ENCODE peak calls at places on chromosomes 5 and 9, in nine cellular contexts. One of them, this sample, is unnamed.
A peak's percentile ranks its signal among the peaks of the same experiment; 100 is the strongest.

GRCh38 chr5:157457391-157457790 is 2.6 kb upstream of the NIPAL4 start:
- DNase-seq in testis: no peak
- DNase-seq in GM12891: no peak
- DNase-seq in IMR-90: no peak
- DNase-seq in spleen: no peak
- DNase-seq in transverse colon: no peak
- DNase-seq in heart left ventricle: no peak
- DNase-seq in HCT116: no peak
- DNase-seq in tibial nerve: no peak
- DNase-seq in this sample: no peak

GRCh38 chr5:142000709-142001484 is 11.9 kb downstream of the GNPDA1 start:
- DNase-seq in testis: peak; percentile 51
- DNase-seq in GM12891: no peak
- DNase-seq in IMR-90: no peak
- DNase-seq in spleen: no peak
- DNase-seq in transverse colon: no peak
- DNase-seq in heart left ventricle: no peak
- DNase-seq in HCT116: no peak
- DNase-seq in tibial nerve: no peak
- DNase-seq in this sample: no peak

GRCh38 chr5:167861134-167861930 is 430.1 kb upstream of the WWC1 start:
- DNase-seq in testis: peak; percentile 26
- DNase-seq in GM12891: no peak
- DNase-seq in IMR-90: no peak
- DNase-seq in spleen: no peak
- DNase-seq in transverse colon: no peak
- DNase-seq in heart left ventricle: peak; percentile 18
- DNase-seq in HCT116: no peak
- DNase-seq in tibial nerve: no peak
- DNase-seq in this sample: no peak

GRCh38 chr5:125037020-125037419 is 290.6 kb upstream of the ZNF608 start:
- DNase-seq in testis: no peak
- DNase-seq in GM12891: no peak
- DNase-seq in IMR-90: no peak
- DNase-seq in spleen: no peak
- DNase-seq in transverse colon: no peak
- DNase-seq in heart left ventricle: no peak
- DNase-seq in HCT116: no peak
- DNase-seq in tibial nerve: no peak
- DNase-seq in this sample: no peak

GRCh38 chr9:126507318-126508109 is 106.2 kb upstream of the LMX1B start:
- DNase-seq in testis: no peak
- DNase-seq in GM12891: no peak
- DNase-seq in IMR-90: no peak
- DNase-seq in spleen: peak; percentile 63
- DNase-seq in transverse colon: no peak
- DNase-seq in heart left ventricle: no peak
- DNase-seq in HCT116: no peak
- DNase-seq in tibial nerve: no peak
- DNase-seq in this sample: no peak

GRCh38 chr5:62896121-62896893 is 317.7 kb downstream of the LRRC70 start:
- DNase-seq in testis: no peak
- DNase-seq in GM12891: no peak
- DNase-seq in IMR-90: no peak
- DNase-seq in spleen: peak; percentile 45
- DNase-seq in transverse colon: no peak
- DNase-seq in heart left ventricle: no peak
- DNase-seq in HCT116: no peak
- DNase-seq in tibial nerve: no peak
- DNase-seq in this sample: no peak

GRCh38 chr5:7576023-7576715 is 180.2 kb downstream of the ADCY2 start:
- DNase-seq in testis: no peak
- DNase-seq in GM12891: no peak
- DNase-seq in IMR-90: no peak
- DNase-seq in spleen: no peak
- DNase-seq in transverse colon: peak; percentile 13
- DNase-seq in heart left ventricle: no peak
- DNase-seq in HCT116: no peak
- DNase-seq in tibial nerve: no peak
- DNase-seq in this sample: no peak

GRCh38 chr5:19902316-19902934 is 85.6 kb downstream of the CDH18 start:
- DNase-seq in testis: no peak
- DNase-seq in GM12891: no peak
- DNase-seq in IMR-90: no peak
- DNase-seq in spleen: no peak
- DNase-seq in transverse colon: no peak
- DNase-seq in heart left ventricle: no peak
- DNase-seq in HCT116: no peak
- DNase-seq in tibial nerve: no peak
- DNase-seq in this sample: no peak

GRCh38 chr9:96383165-96383939 is at the start of gene SLC35D2:
- DNase-seq in testis: peak; percentile 64
- DNase-seq in GM12891: peak; percentile 36
- DNase-seq in IMR-90: peak; percentile 32
- DNase-seq in spleen: peak; percentile 87
- DNase-seq in transverse colon: peak; percentile 87
- DNase-seq in heart left ventricle: peak; percentile 75
- DNase-seq in HCT116: no peak
- DNase-seq in tibial nerve: peak; percentile 40
- DNase-seq in this sample: peak; percentile 88

GRCh38 chr5:95334900-95335538 is 50.1 kb upstream of the MCTP1 start:
- DNase-seq in testis: no peak
- DNase-seq in GM12891: no peak
- DNase-seq in IMR-90: no peak
- DNase-seq in spleen: no peak
- DNase-seq in transverse colon: no peak
- DNase-seq in heart left ventricle: no peak
- DNase-seq in HCT116: no peak
- DNase-seq in tibial nerve: no peak
- DNase-seq in this sample: no peak

GRCh38 chr9:8382266-8382665 is 582.7 kb upstream of the DMAC1 start:
- DNase-seq in testis: no peak
- DNase-seq in GM12891: no peak
- DNase-seq in IMR-90: no peak
- DNase-seq in spleen: no peak
- DNase-seq in transverse colon: no peak
- DNase-seq in heart left ventricle: no peak
- DNase-seq in HCT116: no peak
- DNase-seq in tibial nerve: no peak
- DNase-seq in this sample: no peak

GRCh38 chr9:95511232-95511951 is 5.4 kb downstream of the PTCH1 start:
- DNase-seq in testis: peak; percentile 81
- DNase-seq in GM12891: no peak
- DNase-seq in IMR-90: peak; percentile 70
- DNase-seq in spleen: peak; percentile 90
- DNase-seq in transverse colon: peak; percentile 67
- DNase-seq in heart left ventricle: peak; percentile 69
- DNase-seq in HCT116: no peak
- DNase-seq in tibial nerve: peak; percentile 47
- DNase-seq in this sample: peak; percentile 94

GRCh38 chr9:132546148-132547051 is 36.0 kb upstream of the BARHL1 start:
- DNase-seq in testis: peak; percentile 37
- DNase-seq in GM12891: peak; percentile 36
- DNase-seq in IMR-90: no peak
- DNase-seq in spleen: no peak
- DNase-seq in transverse colon: no peak
- DNase-seq in heart left ventricle: peak; percentile 25
- DNase-seq in HCT116: no peak
- DNase-seq in tibial nerve: no peak
- DNase-seq in this sample: no peak

GRCh38 chr5:10702040-10702629 is 58.9 kb downstream of the DAP start:
- DNase-seq in testis: no peak
- DNase-seq in GM12891: no peak
- DNase-seq in IMR-90: peak; percentile 98
- DNase-seq in spleen: no peak
- DNase-seq in transverse colon: no peak
- DNase-seq in heart left ventricle: no peak
- DNase-seq in HCT116: peak; percentile 68
- DNase-seq in tibial nerve: no peak
- DNase-seq in this sample: no peak

GRCh38 chr5:32828492-32828891 is 117.4 kb downstream of the NPR3 start:
- DNase-seq in testis: no peak
- DNase-seq in GM12891: no peak
- DNase-seq in IMR-90: peak; percentile 28
- DNase-seq in spleen: no peak
- DNase-seq in transverse colon: no peak
- DNase-seq in heart left ventricle: no peak
- DNase-seq in HCT116: no peak
- DNase-seq in tibial nerve: no peak
- DNase-seq in this sample: no peak

GRCh38 chr5:24804221-24804681 is 159.5 kb upstream of the CDH10 start:
- DNase-seq in testis: no peak
- DNase-seq in GM12891: no peak
- DNase-seq in IMR-90: no peak
- DNase-seq in spleen: no peak
- DNase-seq in transverse colon: no peak
- DNase-seq in heart left ventricle: no peak
- DNase-seq in HCT116: no peak
- DNase-seq in tibial nerve: no peak
- DNase-seq in this sample: no peak

GRCh38 chr9:126705311-126705766 is 91.6 kb downstream of the LMX1B start:
- DNase-seq in testis: peak; percentile 92
- DNase-seq in GM12891: peak; percentile 86
- DNase-seq in IMR-90: peak; percentile 38
- DNase-seq in spleen: peak; percentile 94
- DNase-seq in transverse colon: peak; percentile 77
- DNase-seq in heart left ventricle: peak; percentile 65
- DNase-seq in HCT116: peak; percentile 47
- DNase-seq in tibial nerve: peak; percentile 59
- DNase-seq in this sample: peak; percentile 96

GRCh38 chr5:126031989-126032716 is 391.1 kb upstream of the GRAMD2B start:
- DNase-seq in testis: peak; percentile 29
- DNase-seq in GM12891: no peak
- DNase-seq in IMR-90: peak; percentile 35
- DNase-seq in spleen: no peak
- DNase-seq in transverse colon: no peak
- DNase-seq in heart left ventricle: peak; percentile 79
- DNase-seq in HCT116: no peak
- DNase-seq in tibial nerve: no peak
- DNase-seq in this sample: no peak

GRCh38 chr5:125125031-125125823 is 378.8 kb upstream of the ZNF608 start:
- DNase-seq in testis: no peak
- DNase-seq in GM12891: no peak
- DNase-seq in IMR-90: peak; percentile 9
- DNase-seq in spleen: no peak
- DNase-seq in transverse colon: no peak
- DNase-seq in heart left ventricle: no peak
- DNase-seq in HCT116: no peak
- DNase-seq in tibial nerve: no peak
- DNase-seq in this sample: no peak

GRCh38 chr5:181189962-181190710 is 14.9 kb downstream of the TRIM7 start:
- DNase-seq in testis: peak; percentile 51
- DNase-seq in GM12891: no peak
- DNase-seq in IMR-90: no peak
- DNase-seq in spleen: peak; percentile 87
- DNase-seq in transverse colon: peak; percentile 48
- DNase-seq in heart left ventricle: no peak
- DNase-seq in HCT116: no peak
- DNase-seq in tibial nerve: no peak
- DNase-seq in this sample: peak; percentile 91

GRCh38 chr9:129335456-129336129 is 157.5 kb upstream of the IER5L start:
- DNase-seq in testis: no peak
- DNase-seq in GM12891: no peak
- DNase-seq in IMR-90: no peak
- DNase-seq in spleen: no peak
- DNase-seq in transverse colon: no peak
- DNase-seq in heart left ventricle: no peak
- DNase-seq in HCT116: no peak
- DNase-seq in tibial nerve: no peak
- DNase-seq in this sample: no peak
- TF ChIP-seq POLR2A in testis: no peak
- TF ChIP-seq POLR2A in GM12891: no peak
- TF ChIP-seq POLR2A in IMR-90: no peak
- TF ChIP-seq POLR2A in spleen: no peak
- TF ChIP-seq POLR2A in transverse colon: no peak
- TF ChIP-seq POLR2A in heart left ventricle: no peak
- TF ChIP-seq POLR2A in HCT116: no peak
- TF ChIP-seq POLR2A in tibial nerve: no peak
- TF ChIP-seq POLR2A in this sample: no peak

DNA sequence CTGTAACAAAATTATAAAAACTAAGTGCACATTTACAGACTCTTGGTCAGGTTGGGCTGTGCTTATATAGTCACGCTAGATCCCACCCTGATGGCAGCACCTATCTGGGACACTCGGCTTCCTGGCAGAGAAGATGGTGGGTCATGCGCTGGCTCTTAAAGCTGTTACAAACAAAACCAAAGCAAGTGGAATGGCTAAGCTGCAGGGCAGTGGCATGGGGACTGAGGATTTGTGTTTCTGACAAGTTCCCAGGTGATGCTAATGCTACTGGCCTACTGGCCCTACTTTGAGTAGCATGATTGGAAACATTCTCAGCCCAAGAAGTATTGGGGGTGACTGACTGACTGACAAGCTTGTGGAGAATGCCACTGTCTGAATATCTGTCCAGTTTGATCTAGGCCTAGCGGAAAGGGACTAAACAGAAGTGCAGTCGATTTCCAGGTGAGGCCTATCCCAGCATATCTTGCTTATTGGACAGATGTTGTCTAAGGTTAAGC is 8.3 kb downstream of the BTF3 start:
- DNase-seq in testis: no peak
- DNase-seq in GM12891: no peak
- DNase-seq in IMR-90: no peak
- DNase-seq in spleen: no peak
- DNase-seq in transverse colon: no peak
- DNase-seq in heart left ventricle: no peak
- DNase-seq in HCT116: no peak
- DNase-seq in tibial nerve: no peak
- DNase-seq in this sample: no peak
- TF ChIP-seq POLR2A in testis: no peak
- TF ChIP-seq POLR2A in GM12891: peak; percentile 62
- TF ChIP-seq POLR2A in IMR-90: no peak
- TF ChIP-seq POLR2A in spleen: no peak
- TF ChIP-seq POLR2A in transverse colon: no peak
- TF ChIP-seq POLR2A in heart left ventricle: no peak
- TF ChIP-seq POLR2A in HCT116: no peak
- TF ChIP-seq POLR2A in tibial nerve: no peak
- TF ChIP-seq POLR2A in this sample: no peak

GRCh38 chr5:178331491-178331981 is 98.9 kb upstream of the PHYKPL start:
- DNase-seq in testis: peak; percentile 71
- DNase-seq in GM12891: no peak
- DNase-seq in IMR-90: no peak
- DNase-seq in spleen: peak; percentile 80
- DNase-seq in transverse colon: peak; percentile 39
- DNase-seq in heart left ventricle: peak; percentile 71
- DNase-seq in HCT116: no peak
- DNase-seq in tibial nerve: no peak
- DNase-seq in this sample: no peak
- TF ChIP-seq POLR2A in testis: no peak
- TF ChIP-seq POLR2A in GM12891: no peak
- TF ChIP-seq POLR2A in IMR-90: no peak
- TF ChIP-seq POLR2A in spleen: no peak
- TF ChIP-seq POLR2A in transverse colon: no peak
- TF ChIP-seq POLR2A in heart left ventricle: no peak
- TF ChIP-seq POLR2A in HCT116: no peak
- TF ChIP-seq POLR2A in tibial nerve: no peak
- TF ChIP-seq POLR2A in this sample: no peak

DNA sequence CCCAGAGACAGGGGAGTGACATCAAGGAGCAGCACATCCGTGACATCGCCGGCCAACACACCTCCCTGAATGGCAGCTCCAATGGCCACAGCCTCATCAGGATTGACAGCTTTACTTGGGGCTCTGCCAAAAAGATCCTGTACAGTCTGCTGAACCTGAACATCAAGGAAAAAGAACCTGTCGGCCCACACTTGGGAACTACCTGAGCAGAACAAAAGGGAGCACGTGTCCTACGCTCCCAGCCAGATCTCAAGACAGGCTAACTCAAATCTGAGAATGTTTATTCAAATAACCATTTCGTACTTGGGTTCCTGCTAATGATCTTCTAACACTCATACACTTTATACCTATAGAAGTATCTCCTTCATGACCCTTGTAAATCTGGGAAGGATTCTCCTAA is 15.3 kb downstream of the HSPA9 start:
- DNase-seq in testis: no peak
- DNase-seq in GM12891: no peak
- DNase-seq in IMR-90: no peak
- DNase-seq in spleen: no peak
- DNase-seq in transverse colon: no peak
- DNase-seq in heart left ventricle: no peak
- DNase-seq in HCT116: no peak
- DNase-seq in tibial nerve: no peak
- DNase-seq in this sample: peak; percentile 59
- TF ChIP-seq POLR2A in testis: no peak
- TF ChIP-seq POLR2A in GM12891: no peak
- TF ChIP-seq POLR2A in IMR-90: no peak
- TF ChIP-seq POLR2A in spleen: no peak
- TF ChIP-seq POLR2A in transverse colon: no peak
- TF ChIP-seq POLR2A in heart left ventricle: no peak
- TF ChIP-seq POLR2A in HCT116: no peak
- TF ChIP-seq POLR2A in tibial nerve: no peak
- TF ChIP-seq POLR2A in this sample: no peak

This sample was measured in lower leg skin.